ENCODE peak calls at places on chromosomes 11 and 22, in eight cellular contexts. Y is heart left ventricle; K is tibial nerve; A is GM23248; L is CD8-positive, alpha-beta memory T cell; N is aorta; E is PC-9; D is trophoblast cell. V is an unnamed sample. For H3K9me3, the result is how much of the 10 kb centered on the place peaks cover.

GRCh38 chr11:29641201-29641600 is 375.6 kb downstream of the KCNA4 start:
- DNase-seq in Y (no peak), E (no peak), K (no peak), N (no peak), D (no peak), L (no peak), A (peak), V (no peak)

GRCh38 chr11:86865436-86865835 is 65.1 kb downstream of the PRSS23 start:
- DNase-seq in K (no peak), D (no peak), A (no peak), L (no peak), E (no peak), N (no peak), Y (no peak), V (no peak)

GRCh38 chr11:35047179-35047578 is 91.8 kb upstream of the CD44 start:
- DNase-seq in Y (no peak), A (no peak), D (no peak), E (no peak), N (no peak), L (peak), K (no peak), V (no peak)

GRCh38 chr11:79304599-79305212 is 136.1 kb downstream of the TENM4 start:
- DNase-seq in N (no peak), A (no peak), K (no peak), Y (no peak), L (no peak), D (no peak), E (no peak), V (no peak)

GRCh38 chr22:30878516-30879365 is 89.8 kb downstream of the MORC2 start:
- DNase-seq in A (no peak), K (no peak), N (peak), D (no peak), E (no peak), Y (peak), L (no peak), V (no peak)

GRCh38 chr11:78094250-78094649 is 14.6 kb upstream of the NDUFC2 start:
- DNase-seq in K (no peak), E (no peak), Y (no peak), A (no peak), L (no peak), N (no peak), D (no peak), V (no peak)

GRCh38 chr22:19636696-19637355 is 77.5 kb upstream of the SEPTIN5 start:
- DNase-seq in D (no peak), K (no peak), E (no peak), L (no peak), A (no peak), Y (no peak), N (peak), V (no peak)

GRCh38 chr11:8765294-8765693 is 82.7 kb downstream of the RPL27A start:
- DNase-seq in K (no peak), A (peak), Y (no peak), N (no peak), D (peak), E (peak), L (no peak), V (no peak)

GRCh38 chr11:61797263-61797944 is 4.7 kb downstream of the FEN1 start:
- DNase-seq in L (peak), N (peak), D (peak), K (peak), E (peak), A (peak), Y (peak), V (peak)

GRCh38 chr11:117010808-117011540 is 87.3 kb downstream of the SIK3 start:
- DNase-seq in Y (no peak), N (no peak), K (no peak), A (peak), D (peak), L (no peak), E (peak), V (no peak)

GRCh38 chr22:28141614-28142013 is 222.6 kb upstream of the PITPNB start:
- DNase-seq in L (no peak), A (peak), N (no peak), K (no peak), Y (no peak), E (no peak), D (no peak), V (no peak)

GRCh38 chr11:68042219-68043028 is 3.6 kb downstream of the TCIRG1 start:
- DNase-seq in N (peak), Y (peak), L (no peak), E (no peak), A (no peak), K (no peak), D (no peak), V (peak)

GRCh38 chr11:73227571-73228211 is 9.6 kb downstream of the P2RY2 start:
- DNase-seq in D (peak), K (no peak), Y (no peak), E (peak), A (no peak), N (peak), L (no peak), V (no peak)

GRCh38 chr11:128323381-128323780 is 264.0 kb downstream of the ETS1 start:
- DNase-seq in L (no peak), N (no peak), D (no peak), A (peak), E (no peak), K (no peak), Y (no peak), V (no peak)

GRCh38 chr22:47205562-47205961 is 443.1 kb downstream of the TBC1D22A start:
- DNase-seq in K (no peak), E (no peak), D (no peak), A (no peak), N (no peak), L (no peak), Y (peak), V (no peak)

GRCh38 chr22:47206185-47206584 is 443.7 kb downstream of the TBC1D22A start:
- DNase-seq in K (no peak), D (no peak), N (no peak), E (no peak), A (no peak), Y (peak), L (no peak), V (no peak)

GRCh38 chr22:47207387-47207786 is 444.9 kb downstream of the TBC1D22A start:
- DNase-seq in E (no peak), A (no peak), L (no peak), Y (no peak), N (peak), D (no peak), K (no peak), V (no peak)

GRCh38 chr22:47207846-47208554 is 445.6 kb downstream of the TBC1D22A start:
- DNase-seq in K (no peak), A (no peak), N (peak), L (no peak), Y (no peak), D (no peak), E (no peak), V (no peak)

GRCh38 chr22:47206819-47207218 is 444.4 kb downstream of the TBC1D22A start:
- DNase-seq in A (no peak), E (no peak), N (no peak), L (no peak), D (no peak), Y (no peak), K (no peak), V (no peak)
- H3K9me3 ChIP-seq in A (under half), E (under half), N (under half), L (under half), D (half or more), Y (under half), K (under half), V (under half)

GRCh38 chr11:134617360-134617759 is 205.3 kb upstream of the B3GAT1 start:
- DNase-seq in N (no peak), Y (no peak), E (no peak), A (no peak), D (no peak), L (no peak), K (no peak), V (no peak)
- H3K9me3 ChIP-seq in N (under half), Y (under half), E (under half), A (under half), D (under half), L (under half), K (under half), V (under half)

GRCh38 chr22:49160261-49161001 is 667.2 kb downstream of the BRD1 start:
- DNase-seq in K (no peak), N (peak), D (no peak), A (no peak), E (no peak), L (no peak), Y (peak), V (no peak)

GRCh38 chr22:49158741-49159564 is 668.7 kb downstream of the BRD1 start:
- DNase-seq in E (no peak), A (no peak), N (peak), Y (peak), D (no peak), L (no peak), K (no peak), V (no peak)

GRCh38 chr22:49161002-49161850 is 666.4 kb downstream of the BRD1 start:
- DNase-seq in L (no peak), Y (peak), D (no peak), K (no peak), A (no peak), N (peak), E (no peak), V (no peak)

GRCh38 chr22:49157529-49158339 is 669.9 kb downstream of the BRD1 start:
- DNase-seq in K (no peak), E (no peak), Y (peak), N (peak), A (no peak), D (no peak), L (no peak), V (no peak)

DNA sequence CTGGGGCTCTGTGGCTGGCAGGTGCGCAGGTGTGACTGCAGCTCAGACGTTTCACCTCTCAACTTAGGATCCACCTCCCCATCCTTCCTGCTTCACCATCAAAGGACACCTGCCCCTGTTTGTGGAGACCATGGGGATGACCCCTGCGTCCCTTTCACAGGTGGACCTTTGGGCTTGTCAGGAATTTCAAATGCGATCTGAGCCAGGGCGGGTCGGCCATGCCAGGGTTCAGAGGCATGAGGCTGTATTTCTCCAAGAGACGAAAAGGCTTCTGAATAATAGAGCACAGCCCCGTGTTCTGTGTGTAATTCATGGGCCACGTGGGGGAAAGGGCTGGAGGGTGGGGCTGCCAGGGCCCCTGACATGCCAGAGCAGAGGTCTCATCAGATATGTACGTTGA is 668.0 kb downstream of the BRD1 start:
- DNase-seq in E (no peak), L (no peak), A (no peak), D (no peak), Y (peak), N (peak), K (no peak), V (no peak)
- H3K9me3 ChIP-seq in E (under half), L (under half), A (under half), D (under half), Y (under half), N (under half), K (under half), V (under half)

DNA sequence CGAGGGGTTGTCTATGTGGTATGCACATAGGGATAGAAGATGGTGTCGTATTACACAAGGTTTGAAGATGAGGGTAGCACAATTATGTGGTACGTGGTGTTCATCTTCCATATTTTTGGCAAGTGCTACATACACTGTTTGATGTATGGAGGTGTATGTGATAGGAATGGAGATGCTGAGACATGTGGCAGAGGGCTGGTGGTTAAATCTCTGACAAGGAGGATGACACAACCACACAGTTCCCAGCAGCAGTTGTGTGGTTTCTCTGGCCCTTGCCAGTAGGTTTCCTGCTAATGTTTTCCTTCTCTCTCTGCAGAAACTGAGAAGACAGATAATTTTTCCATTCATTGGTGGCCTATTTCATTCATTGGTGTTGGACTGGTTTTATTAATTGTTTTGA is 17.0 kb downstream of the NCR3LG1 start:
- DNase-seq in L (no peak), N (no peak), D (no peak), E (no peak), A (no peak), Y (no peak), K (no peak), V (no peak)
- H3K9me3 ChIP-seq in L (under half), N (under half), D (under half), E (under half), A (under half), Y (under half), K (under half), V (under half)

GRCh38 chr22:48106715-48107259 is 1344.3 kb downstream of the TBC1D22A start:
- DNase-seq in E (no peak), Y (no peak), D (no peak), K (no peak), L (no peak), N (no peak), A (no peak), V (no peak)
- H3K9me3 ChIP-seq in E (under half), Y (under half), D (under half), K (under half), L (under half), N (under half), A (under half), V (under half)

DNA sequence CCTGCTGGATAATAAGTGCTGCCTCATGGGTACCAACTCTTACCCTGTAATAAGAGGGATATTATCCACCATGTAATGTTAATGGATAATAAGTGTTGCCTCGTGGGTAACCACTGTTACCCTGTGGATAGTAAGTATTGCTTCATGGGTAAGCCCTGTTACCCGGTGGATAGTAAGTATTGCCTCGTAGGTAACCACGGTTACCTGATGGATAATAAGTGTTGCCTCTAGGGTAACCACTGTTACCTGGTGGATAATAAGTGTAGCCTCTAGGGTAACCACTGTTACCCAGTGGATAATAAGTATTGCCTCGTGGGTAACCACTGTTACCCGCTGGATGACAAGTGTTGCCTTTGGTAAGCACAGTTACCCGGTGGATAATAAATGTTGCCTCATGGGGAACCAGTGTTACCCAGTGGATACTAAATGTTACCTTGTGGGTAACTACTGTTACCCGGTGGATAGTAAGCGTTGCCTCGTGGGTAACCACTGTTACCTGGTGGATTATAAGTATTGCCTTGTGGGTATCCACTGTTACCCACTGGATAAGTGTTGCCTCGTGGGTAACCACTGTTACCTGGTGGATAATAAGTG is 18.6 kb upstream of the NXPE4 start:
- DNase-seq in E (no peak), K (no peak), D (no peak), N (no peak), A (no peak), L (no peak), Y (no peak), V (no peak)
- H3K9me3 ChIP-seq in E (under half), K (under half), D (under half), N (under half), A (under half), L (under half), Y (under half), V (under half)

V was measured in right cardiac atrium.